ENCODE peak calls at places on chromosomes 13 and 19, in seven cellular contexts. C, O, B, J, P, E and F are unnamed samples.

GRCh38 chr19:46211201-46211881 is 18.2 kb upstream of the IGFL1 start:
- DNase-seq in B (no peak), O (no peak), P (no peak), J (no peak), E (no peak), C (no peak), F (peak; percentile 50)

GRCh38 chr19:11418518-11419506 is at the start of gene RGL3:
- DNase-seq in J (peak; percentile 35), E (no peak), C (no peak), O (no peak), B (no peak), P (no peak), F (peak; percentile 61)

GRCh38 chr13:49410006-49410405 is 33.9 kb downstream of the CAB39L start:
- DNase-seq in P (no peak), E (no peak), O (no peak), C (no peak), J (no peak), B (no peak), F (no peak)

GRCh38 chr19:6402834-6403608 is 10.1 kb upstream of the GTF2F1 start:
- DNase-seq in J (peak; percentile 47), B (peak; percentile 84), E (no peak), C (peak; percentile 27), O (no peak), P (no peak), F (no peak)

GRCh38 chr19:13155472-13156284 is 5.5 kb downstream of the IER2 start:
- DNase-seq in E (peak; percentile 90), J (peak; percentile 80), B (peak; percentile 71), O (peak; percentile 79), P (peak; percentile 84), C (no peak), F (peak; percentile 87)

GRCh38 chr13:53379485-53379884 is 350.9 kb downstream of the OLFM4 start:
- DNase-seq in P (no peak), J (no peak), B (no peak), O (no peak), C (no peak), E (no peak), F (no peak)

GRCh38 chr19:5230730-5231555 is 109.7 kb downstream of the PTPRS start:
- DNase-seq in E (no peak), P (no peak), O (no peak), C (no peak), B (no peak), J (no peak), F (no peak)

GRCh38 chr19:51948979-51949378 is 21.7 kb downstream of the ZNF613 start:
- DNase-seq in C (peak; percentile 21), B (peak; percentile 38), J (peak; percentile 40), P (no peak), O (no peak), E (no peak), F (no peak)

GRCh38 chr13:113860051-113860471 is 3.8 kb downstream of the GAS6 start:
- DNase-seq in P (no peak), J (no peak), E (no peak), C (no peak), B (no peak), O (no peak), F (no peak)

GRCh38 chr19:47863514-47863936 is 4.5 kb downstream of the TPRX2 start:
- DNase-seq in J (peak; percentile 91), O (peak; percentile 80), B (peak; percentile 86), P (peak; percentile 83), E (peak; percentile 33), C (peak; percentile 47), F (peak; percentile 89)

GRCh38 chr13:113616281-113616906 is 31.8 kb downstream of the TFDP1 start:
- DNase-seq in J (peak; percentile 25), O (no peak), E (no peak), B (no peak), P (peak; percentile 28), C (no peak), F (no peak)

GRCh38 chr13:106095919-106096318 is 439.5 kb downstream of the EFNB2 start:
- DNase-seq in E (no peak), J (no peak), O (no peak), B (no peak), C (no peak), P (no peak), F (no peak)

GRCh38 chr19:33508431-33508830 is 13.2 kb downstream of the PEPD start:
- DNase-seq in B (no peak), J (no peak), O (no peak), P (no peak), C (no peak), E (no peak), F (no peak)

GRCh38 chr13:41976491-41976890 is 15.6 kb upstream of the VWA8 start:
- DNase-seq in C (no peak), P (no peak), O (no peak), J (no peak), E (no peak), B (no peak), F (no peak)

GRCh38 chr13:110109910-110110309 is 197.0 kb downstream of the COL4A1 start:
- DNase-seq in E (no peak), P (no peak), B (peak; percentile 58), C (peak; percentile 72), J (peak; percentile 83), O (no peak), F (no peak)

GRCh38 chr13:41384749-41385503 is 72.4 kb upstream of the RGCC start:
- DNase-seq in P (peak; percentile 33), O (peak; percentile 25), J (peak; percentile 41), C (no peak), B (no peak), E (no peak), F (no peak)

GRCh38 chr19:35533822-35534521 is 716 bp downstream of the GAPDHS start:
- DNase-seq in E (peak; percentile 53), C (no peak), P (peak; percentile 27), O (peak; percentile 29), B (no peak), J (no peak), F (no peak)

GRCh38 chr13:99967884-99968520 is 3.6 kb downstream of the ZIC5 start:
- DNase-seq in E (no peak), B (no peak), P (no peak), J (no peak), O (no peak), C (no peak), F (no peak)

GRCh38 chr19:30227661-30228112 is 144.5 kb upstream of the ZNF536 start:
- DNase-seq in B (peak; percentile 77), P (peak; percentile 61), O (peak; percentile 76), E (peak; percentile 24), J (peak; percentile 89), C (no peak), F (peak; percentile 67)

GRCh38 chr13:47000166-47000565 is 103.3 kb upstream of the HTR2A start:
- DNase-seq in C (no peak), J (no peak), B (no peak), E (no peak), O (no peak), P (no peak), F (no peak)

GRCh38 chr13:98978280-98978679 is 416 bp upstream of the DOCK9 start:
- DNase-seq in P (no peak), J (peak; percentile 42), E (no peak), O (no peak), C (no peak), B (no peak), F (no peak)

GRCh38 chr19:44807652-44808462 is 1.0 kb upstream of the BCAM start:
- DNase-seq in E (no peak), P (no peak), B (peak; percentile 63), C (no peak), O (no peak), J (peak; percentile 67), F (no peak)

GRCh38 chr19:11813801-11814706 is at the start of gene ZNF440:
- DNase-seq in B (peak; percentile 97), P (peak; percentile 86), J (peak; percentile 97), C (peak; percentile 84), O (peak; percentile 95), E (peak; percentile 82), F (peak; percentile 95)

GRCh38 chr13:105007166-105007808 is 1528.2 kb downstream of the EFNB2 start:
- DNase-seq in C (no peak), O (no peak), P (no peak), B (no peak), E (no peak), J (no peak), F (no peak)

GRCh38 chr19:13277104-13277809 is 127.0 kb downstream of the IER2 start:
- DNase-seq in O (peak; percentile 72), P (peak; percentile 92), E (peak; percentile 44), C (peak; percentile 42), B (peak; percentile 64), J (peak; percentile 84), F (no peak)

GRCh38 chr13:40271511-40271910 is 394.9 kb downstream of the FOXO1 start:
- DNase-seq in O (no peak), B (no peak), C (no peak), E (peak; percentile 87), J (no peak), P (peak; percentile 11), F (no peak)

GRCh38 chr19:14149509-14149994 is 13.2 kb upstream of the ASF1B start:
- DNase-seq in O (no peak), E (no peak), C (no peak), P (no peak), J (no peak), B (peak; percentile 74), F (no peak)

GRCh38 chr13:111382877-111383276 is 62.4 kb downstream of the TEX29 start:
- DNase-seq in B (no peak), P (no peak), E (no peak), C (no peak), J (no peak), O (no peak), F (no peak)